ENCODE peak calls at places on chromosomes 5 and 9, in four cellular contexts. One of them, this sample, is unnamed. For H3K27me3, the result is how much of the 10 kb centered on the place peaks cover.

GRCh38 chr9:96169488-96169887 is 132.5 kb downstream of the HSD17B3 start:
- DNase-seq in mesenchymal stem cell: peak
- DNase-seq in H9: peak
- DNase-seq in GM12878: no peak
- DNase-seq in this sample: no peak

GRCh38 chr9:76045217-76045616 is 154.7 kb downstream of the PCSK5 start:
- DNase-seq in mesenchymal stem cell: no peak
- DNase-seq in H9: no peak
- DNase-seq in GM12878: no peak
- DNase-seq in this sample: no peak

GRCh38 chr9:78860806-78861475 is 564.0 kb downstream of the PSAT1 start:
- DNase-seq in mesenchymal stem cell: no peak
- DNase-seq in H9: no peak
- DNase-seq in GM12878: no peak
- DNase-seq in this sample: no peak

GRCh38 chr9:16202913-16203734 is 650.3 kb downstream of the CCDC171 start:
- DNase-seq in mesenchymal stem cell: peak
- DNase-seq in H9: no peak
- DNase-seq in GM12878: no peak
- DNase-seq in this sample: no peak

GRCh38 chr9:34010979-34011378 is 37.7 kb downstream of the UBAP2 start:
- DNase-seq in mesenchymal stem cell: no peak
- DNase-seq in H9: no peak
- DNase-seq in GM12878: no peak
- DNase-seq in this sample: peak

GRCh38 chr9:129254566-129255287 is 76.7 kb upstream of the IER5L start:
- DNase-seq in mesenchymal stem cell: no peak
- DNase-seq in H9: no peak
- DNase-seq in GM12878: no peak
- DNase-seq in this sample: no peak

GRCh38 chr9:89878687-89879086 is 273.9 kb downstream of the GADD45G start:
- DNase-seq in mesenchymal stem cell: peak
- DNase-seq in H9: no peak
- DNase-seq in GM12878: no peak
- DNase-seq in this sample: no peak

GRCh38 chr5:175382171-175382570 is 61.8 kb downstream of the DRD1 start:
- DNase-seq in mesenchymal stem cell: no peak
- DNase-seq in H9: no peak
- DNase-seq in GM12878: no peak
- DNase-seq in this sample: no peak

DNA sequence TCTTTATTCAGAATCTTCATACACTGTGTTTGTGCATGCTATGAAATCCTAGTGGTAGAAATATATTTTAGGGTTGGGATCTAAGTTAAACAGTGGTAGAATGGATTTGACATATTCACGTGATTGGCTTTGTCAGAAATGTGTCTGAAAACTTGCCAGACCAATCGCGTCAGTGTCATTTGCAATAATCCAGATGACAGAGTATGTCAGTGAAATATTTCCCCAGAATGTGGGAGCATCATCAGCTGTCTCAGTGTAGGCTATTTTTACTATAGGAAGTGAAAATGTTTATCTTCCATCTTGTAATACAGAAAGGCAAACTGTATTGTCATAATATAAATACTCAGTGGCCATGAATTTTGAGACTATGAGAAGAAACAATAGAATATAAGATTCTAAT is 220.6 kb upstream of the EDIL3 start:
- DNase-seq in mesenchymal stem cell: no peak
- DNase-seq in H9: no peak
- DNase-seq in GM12878: no peak
- DNase-seq in this sample: no peak
- H3K4me2 ChIP-seq in mesenchymal stem cell: no peak
- H3K4me2 ChIP-seq in H9: no peak
- H3K4me2 ChIP-seq in GM12878: no peak
- H3K4me2 ChIP-seq in this sample: no peak

DNA sequence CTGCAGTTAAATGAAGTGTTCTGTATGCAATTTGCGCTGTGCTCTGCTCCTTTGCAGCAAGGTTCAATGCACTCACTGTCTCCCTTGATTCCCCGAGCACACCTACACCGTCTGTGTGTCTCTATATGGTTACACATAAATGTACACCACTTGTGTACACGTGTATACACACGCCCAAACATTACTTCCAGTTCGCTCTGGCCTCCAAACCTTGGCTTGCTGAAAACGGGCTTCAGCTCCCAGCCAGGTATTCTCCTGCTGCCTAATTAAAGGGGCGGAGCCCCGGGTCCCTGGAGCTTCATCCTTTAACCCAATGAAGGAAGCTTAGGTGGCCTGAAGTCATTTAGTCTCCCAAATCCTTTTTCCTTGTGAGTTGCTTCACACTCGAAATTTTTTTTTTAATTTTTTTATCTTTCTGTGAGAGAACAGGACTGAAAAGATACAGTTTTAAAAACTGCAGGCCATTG is 4.6 kb downstream of the ISL1 start:
- DNase-seq in mesenchymal stem cell: no peak
- DNase-seq in H9: peak
- DNase-seq in GM12878: no peak
- DNase-seq in this sample: no peak
- H3K27me3 ChIP-seq in mesenchymal stem cell: half or more
- H3K27me3 ChIP-seq in H9: half or more
- H3K27me3 ChIP-seq in GM12878: under half
- H3K27me3 ChIP-seq in this sample: under half

GRCh38 chr5:94916619-94917018 is 298.1 kb downstream of the SLF1 start:
- DNase-seq in mesenchymal stem cell: no peak
- DNase-seq in H9: no peak
- DNase-seq in GM12878: no peak
- DNase-seq in this sample: no peak
- H3K4me2 ChIP-seq in mesenchymal stem cell: no peak
- H3K4me2 ChIP-seq in H9: no peak
- H3K4me2 ChIP-seq in GM12878: no peak
- H3K4me2 ChIP-seq in this sample: no peak

DNA sequence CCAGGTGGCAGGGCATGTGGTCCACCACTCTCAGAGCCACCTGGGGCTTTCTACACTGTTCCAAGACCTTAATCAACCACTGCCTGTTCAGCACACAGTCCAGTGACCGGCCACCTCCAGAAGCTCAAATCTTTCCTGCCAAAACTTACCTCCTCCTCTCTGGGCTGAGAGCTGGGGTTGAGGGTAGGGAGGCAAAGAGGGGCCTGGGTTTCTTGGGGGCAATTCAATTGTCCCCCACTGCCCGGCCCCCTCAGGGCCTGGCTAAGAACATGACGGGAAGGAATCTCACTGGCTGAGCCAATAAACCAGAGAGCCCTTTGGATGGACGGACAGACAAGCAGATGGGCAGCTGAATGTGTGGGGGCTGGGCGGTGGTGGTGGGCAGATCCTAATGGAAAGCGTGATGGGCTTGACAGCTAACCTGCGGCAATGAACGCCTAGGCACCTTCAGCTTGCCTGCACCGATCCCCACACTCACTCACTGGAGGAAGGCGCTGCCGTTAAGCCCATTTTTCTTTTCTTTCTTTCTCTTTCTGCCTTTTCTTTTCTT is 5.4 kb downstream of the NR5A1 start:
- DNase-seq in mesenchymal stem cell: no peak
- DNase-seq in H9: no peak
- DNase-seq in GM12878: no peak
- DNase-seq in this sample: no peak
- H3K27me3 ChIP-seq in mesenchymal stem cell: half or more
- H3K27me3 ChIP-seq in H9: under half
- H3K27me3 ChIP-seq in GM12878: under half
- H3K27me3 ChIP-seq in this sample: half or more

DNA sequence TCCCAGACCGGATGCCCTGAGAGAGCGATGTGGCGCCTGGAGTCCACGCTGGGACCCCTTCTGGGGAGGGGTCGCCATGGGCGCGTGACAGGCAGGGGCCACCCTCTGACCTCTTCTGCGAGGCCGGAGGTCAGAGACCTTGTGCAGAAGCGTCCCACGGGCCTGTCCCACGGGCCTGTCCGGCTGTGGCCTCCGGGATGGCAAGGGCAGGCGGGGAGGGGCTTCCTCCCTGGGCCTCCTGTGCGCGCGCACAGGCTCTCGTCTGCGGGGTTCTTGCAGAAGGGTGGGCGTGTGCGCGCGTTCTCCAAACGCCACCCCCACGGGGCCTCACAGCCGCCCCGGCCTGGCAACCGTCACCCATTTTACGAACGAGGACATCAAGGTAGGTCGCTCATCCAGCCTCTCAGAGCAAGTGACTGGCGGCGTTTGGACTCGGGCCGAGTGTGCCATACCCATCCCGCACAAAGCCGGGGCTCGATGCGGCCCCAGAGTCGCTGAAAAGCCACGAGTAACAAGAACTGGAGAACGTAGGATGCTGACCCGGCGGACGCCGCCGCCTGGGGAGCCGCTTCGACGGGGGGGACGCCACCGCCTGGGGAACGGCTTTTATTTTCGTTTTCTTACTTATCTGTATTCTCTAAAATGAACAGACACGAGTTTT is 897 bp downstream of the AHRR start:
- DNase-seq in mesenchymal stem cell: peak
- DNase-seq in H9: peak
- DNase-seq in GM12878: no peak
- DNase-seq in this sample: no peak
- H3K4me2 ChIP-seq in mesenchymal stem cell: peak
- H3K4me2 ChIP-seq in H9: peak
- H3K4me2 ChIP-seq in GM12878: peak
- H3K4me2 ChIP-seq in this sample: no peak

GRCh38 chr9:131027872-131028179 is 18.9 kb downstream of the LAMC3 start:
- DNase-seq in mesenchymal stem cell: no peak
- DNase-seq in H9: no peak
- DNase-seq in GM12878: no peak
- DNase-seq in this sample: no peak

GRCh38 chr9:131028221-131028884 is 19.4 kb downstream of the LAMC3 start:
- DNase-seq in mesenchymal stem cell: no peak
- DNase-seq in H9: no peak
- DNase-seq in GM12878: no peak
- DNase-seq in this sample: no peak

GRCh38 chr9:131024978-131025868 is 16.2 kb downstream of the LAMC3 start:
- DNase-seq in mesenchymal stem cell: no peak
- DNase-seq in H9: no peak
- DNase-seq in GM12878: no peak
- DNase-seq in this sample: no peak

GRCh38 chr9:131027048-131027871 is 18.3 kb downstream of the LAMC3 start:
- DNase-seq in mesenchymal stem cell: no peak
- DNase-seq in H9: no peak
- DNase-seq in GM12878: no peak
- DNase-seq in this sample: no peak

DNA sequence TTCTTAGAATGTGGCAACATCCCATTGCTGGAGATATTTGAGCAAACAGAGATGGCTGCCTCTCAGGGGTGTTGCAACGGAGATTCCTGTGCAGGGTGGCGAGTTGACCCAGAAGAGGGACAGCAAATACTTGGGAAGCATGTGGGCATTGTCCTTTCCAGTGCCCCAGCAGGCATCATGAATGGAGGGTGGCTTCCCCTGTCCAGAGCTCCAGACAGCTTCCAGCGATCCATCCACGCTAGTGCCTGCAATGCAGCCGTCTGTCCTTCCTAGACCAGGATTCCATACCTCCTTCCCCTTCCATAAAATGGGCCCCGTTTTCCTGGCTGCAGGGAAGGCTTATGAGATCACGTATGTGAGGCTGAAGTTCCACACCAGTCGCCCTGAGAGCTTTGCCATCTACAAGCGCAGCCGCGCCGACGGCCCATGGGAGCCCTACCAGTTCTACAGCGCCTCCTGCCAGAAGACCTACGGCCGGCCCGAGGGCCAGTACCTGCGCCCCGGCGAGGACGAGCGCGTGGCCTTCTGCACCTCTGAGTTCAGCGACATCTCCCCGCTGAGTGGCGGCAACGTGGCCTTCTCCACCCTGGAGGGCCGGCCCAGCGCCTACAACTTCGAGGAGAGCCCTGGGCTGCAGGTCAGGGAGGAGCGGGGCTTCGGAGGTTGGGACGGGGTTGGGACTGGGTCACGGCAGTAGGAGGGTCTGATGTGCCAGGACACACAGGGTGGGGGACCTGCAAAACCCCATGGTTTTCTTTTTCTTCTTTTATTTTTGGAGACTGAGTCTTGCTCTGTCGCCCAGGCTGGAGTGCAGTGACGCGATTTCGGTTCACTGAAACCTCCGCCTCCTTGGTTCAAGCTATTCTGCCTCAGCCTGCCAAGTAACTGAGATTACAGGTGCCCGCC is 17.2 kb downstream of the LAMC3 start:
- DNase-seq in mesenchymal stem cell: no peak
- DNase-seq in H9: no peak
- DNase-seq in GM12878: no peak
- DNase-seq in this sample: no peak
- H3K27me3 ChIP-seq in mesenchymal stem cell: half or more
- H3K27me3 ChIP-seq in H9: under half
- H3K27me3 ChIP-seq in GM12878: under half
- H3K27me3 ChIP-seq in this sample: half or more

GRCh38 chr9:136953771-136954269 is 1.7 kb downstream of the LCN12 start:
- DNase-seq in mesenchymal stem cell: no peak
- DNase-seq in H9: no peak
- DNase-seq in GM12878: no peak
- DNase-seq in this sample: no peak
- H3K4me2 ChIP-seq in mesenchymal stem cell: no peak
- H3K4me2 ChIP-seq in H9: no peak
- H3K4me2 ChIP-seq in GM12878: no peak
- H3K4me2 ChIP-seq in this sample: no peak